ENCODE peak calls at places on chromosome 2, in nine cellular contexts. One of them, this sample, is unnamed.
A peak's percentile ranks its signal among the peaks of the same experiment; 100 is the strongest.

GRCh38 chr2:236517463-236518077 is 52.1 kb upstream of the ACKR3 start:
- DNase-seq in small intestine: no peak
- DNase-seq in esophagus squamous epithelium: no peak
- DNase-seq in tibial nerve: no peak
- DNase-seq in CD8-positive, alpha-beta T cell: no peak
- DNase-seq in A549: no peak
- DNase-seq in CD4-positive, alpha-beta memory T cell: no peak
- DNase-seq in heart left ventricle: no peak
- DNase-seq in dorsolateral prefrontal cortex: no peak
- DNase-seq in this sample: no peak

GRCh38 chr2:62297642-62298010 is 101.7 kb downstream of the B3GNT2 start:
- DNase-seq in small intestine: no peak
- DNase-seq in esophagus squamous epithelium: no peak
- DNase-seq in tibial nerve: no peak
- DNase-seq in CD8-positive, alpha-beta T cell: no peak
- DNase-seq in A549: no peak
- DNase-seq in CD4-positive, alpha-beta memory T cell: no peak
- DNase-seq in heart left ventricle: no peak
- DNase-seq in dorsolateral prefrontal cortex: no peak
- DNase-seq in this sample: no peak

GRCh38 chr2:22078701-22079100 is 954.9 kb downstream of the TDRD15 start:
- DNase-seq in small intestine: no peak
- DNase-seq in esophagus squamous epithelium: no peak
- DNase-seq in tibial nerve: no peak
- DNase-seq in CD8-positive, alpha-beta T cell: no peak
- DNase-seq in A549: no peak
- DNase-seq in CD4-positive, alpha-beta memory T cell: no peak
- DNase-seq in heart left ventricle: no peak
- DNase-seq in dorsolateral prefrontal cortex: no peak
- DNase-seq in this sample: no peak

GRCh38 chr2:37919631-37920032 is 5.5 kb upstream of the RMDN2 start:
- DNase-seq in small intestine: peak; percentile 65
- DNase-seq in esophagus squamous epithelium: no peak
- DNase-seq in tibial nerve: no peak
- DNase-seq in CD8-positive, alpha-beta T cell: no peak
- DNase-seq in A549: no peak
- DNase-seq in CD4-positive, alpha-beta memory T cell: no peak
- DNase-seq in heart left ventricle: no peak
- DNase-seq in dorsolateral prefrontal cortex: no peak
- DNase-seq in this sample: no peak

GRCh38 chr2:231745303-231746038 is 35.6 kb downstream of the PDE6D start:
- DNase-seq in small intestine: no peak
- DNase-seq in esophagus squamous epithelium: no peak
- DNase-seq in tibial nerve: no peak
- DNase-seq in CD8-positive, alpha-beta T cell: no peak
- DNase-seq in A549: no peak
- DNase-seq in CD4-positive, alpha-beta memory T cell: no peak
- DNase-seq in heart left ventricle: no peak
- DNase-seq in dorsolateral prefrontal cortex: no peak
- DNase-seq in this sample: no peak

GRCh38 chr2:176188218-176188968 is at the start of gene HOXD1:
- DNase-seq in small intestine: no peak
- DNase-seq in esophagus squamous epithelium: no peak
- DNase-seq in tibial nerve: no peak
- DNase-seq in CD8-positive, alpha-beta T cell: no peak
- DNase-seq in A549: peak; percentile 57
- DNase-seq in CD4-positive, alpha-beta memory T cell: no peak
- DNase-seq in heart left ventricle: peak; percentile 70
- DNase-seq in dorsolateral prefrontal cortex: peak; percentile 70
- DNase-seq in this sample: peak; percentile 50

GRCh38 chr2:8551622-8552074 is 130.2 kb upstream of the ID2 start:
- DNase-seq in small intestine: no peak
- DNase-seq in esophagus squamous epithelium: no peak
- DNase-seq in tibial nerve: no peak
- DNase-seq in CD8-positive, alpha-beta T cell: no peak
- DNase-seq in A549: no peak
- DNase-seq in CD4-positive, alpha-beta memory T cell: no peak
- DNase-seq in heart left ventricle: no peak
- DNase-seq in dorsolateral prefrontal cortex: no peak
- DNase-seq in this sample: peak; percentile 8

GRCh38 chr2:29923110-29923721 is 1.8 kb upstream of the ALK start:
- DNase-seq in small intestine: peak; percentile 63
- DNase-seq in esophagus squamous epithelium: no peak
- DNase-seq in tibial nerve: peak; percentile 40
- DNase-seq in CD8-positive, alpha-beta T cell: no peak
- DNase-seq in A549: peak; percentile 75
- DNase-seq in CD4-positive, alpha-beta memory T cell: peak; percentile 22
- DNase-seq in heart left ventricle: no peak
- DNase-seq in dorsolateral prefrontal cortex: peak; percentile 82
- DNase-seq in this sample: peak; percentile 56

GRCh38 chr2:62660582-62661262 is 44.8 kb upstream of the EHBP1 start:
- DNase-seq in small intestine: no peak
- DNase-seq in esophagus squamous epithelium: no peak
- DNase-seq in tibial nerve: no peak
- DNase-seq in CD8-positive, alpha-beta T cell: no peak
- DNase-seq in A549: no peak
- DNase-seq in CD4-positive, alpha-beta memory T cell: no peak
- DNase-seq in heart left ventricle: no peak
- DNase-seq in dorsolateral prefrontal cortex: no peak
- DNase-seq in this sample: no peak

GRCh38 chr2:108588070-108588668 is 53.9 kb downstream of the LIMS1 start:
- DNase-seq in small intestine: no peak
- DNase-seq in esophagus squamous epithelium: no peak
- DNase-seq in tibial nerve: no peak
- DNase-seq in CD8-positive, alpha-beta T cell: no peak
- DNase-seq in A549: no peak
- DNase-seq in CD4-positive, alpha-beta memory T cell: no peak
- DNase-seq in heart left ventricle: no peak
- DNase-seq in dorsolateral prefrontal cortex: no peak
- DNase-seq in this sample: no peak

GRCh38 chr2:145020694-145021093 is 500.8 kb upstream of the ZEB2 start:
- DNase-seq in small intestine: no peak
- DNase-seq in esophagus squamous epithelium: no peak
- DNase-seq in tibial nerve: no peak
- DNase-seq in CD8-positive, alpha-beta T cell: no peak
- DNase-seq in A549: peak; percentile 75
- DNase-seq in CD4-positive, alpha-beta memory T cell: no peak
- DNase-seq in heart left ventricle: no peak
- DNase-seq in dorsolateral prefrontal cortex: no peak
- DNase-seq in this sample: no peak

GRCh38 chr2:120511546-120512320 is 165.8 kb downstream of the INHBB start:
- DNase-seq in small intestine: peak; percentile 5
- DNase-seq in esophagus squamous epithelium: no peak
- DNase-seq in tibial nerve: no peak
- DNase-seq in CD8-positive, alpha-beta T cell: no peak
- DNase-seq in A549: no peak
- DNase-seq in CD4-positive, alpha-beta memory T cell: no peak
- DNase-seq in heart left ventricle: no peak
- DNase-seq in dorsolateral prefrontal cortex: peak; percentile 50
- DNase-seq in this sample: peak; percentile 58

GRCh38 chr2:81853331-81853730 is 1548.8 kb upstream of the LRRTM1 start:
- DNase-seq in small intestine: no peak
- DNase-seq in esophagus squamous epithelium: no peak
- DNase-seq in tibial nerve: no peak
- DNase-seq in CD8-positive, alpha-beta T cell: no peak
- DNase-seq in A549: no peak
- DNase-seq in CD4-positive, alpha-beta memory T cell: no peak
- DNase-seq in heart left ventricle: no peak
- DNase-seq in dorsolateral prefrontal cortex: no peak
- DNase-seq in this sample: no peak

GRCh38 chr2:12675352-12675795 is 41.4 kb upstream of the TRIB2 start:
- DNase-seq in small intestine: peak; percentile 98
- DNase-seq in esophagus squamous epithelium: no peak
- DNase-seq in tibial nerve: no peak
- DNase-seq in CD8-positive, alpha-beta T cell: no peak
- DNase-seq in A549: no peak
- DNase-seq in CD4-positive, alpha-beta memory T cell: no peak
- DNase-seq in heart left ventricle: no peak
- DNase-seq in dorsolateral prefrontal cortex: no peak
- DNase-seq in this sample: no peak

GRCh38 chr2:160583823-160584537 is 90.4 kb upstream of the RBMS1 start:
- DNase-seq in small intestine: no peak
- DNase-seq in esophagus squamous epithelium: no peak
- DNase-seq in tibial nerve: no peak
- DNase-seq in CD8-positive, alpha-beta T cell: no peak
- DNase-seq in A549: no peak
- DNase-seq in CD4-positive, alpha-beta memory T cell: no peak
- DNase-seq in heart left ventricle: no peak
- DNase-seq in dorsolateral prefrontal cortex: no peak
- DNase-seq in this sample: no peak

GRCh38 chr2:232831496-232831895 is 38.6 kb upstream of the SNORC start:
- DNase-seq in small intestine: no peak
- DNase-seq in esophagus squamous epithelium: no peak
- DNase-seq in tibial nerve: no peak
- DNase-seq in CD8-positive, alpha-beta T cell: no peak
- DNase-seq in A549: no peak
- DNase-seq in CD4-positive, alpha-beta memory T cell: no peak
- DNase-seq in heart left ventricle: no peak
- DNase-seq in dorsolateral prefrontal cortex: no peak
- DNase-seq in this sample: no peak

GRCh38 chr2:3785220-3785889 is 82.0 kb downstream of the DCDC2C start:
- DNase-seq in small intestine: no peak
- DNase-seq in esophagus squamous epithelium: no peak
- DNase-seq in tibial nerve: no peak
- DNase-seq in CD8-positive, alpha-beta T cell: no peak
- DNase-seq in A549: peak; percentile 15
- DNase-seq in CD4-positive, alpha-beta memory T cell: no peak
- DNase-seq in heart left ventricle: no peak
- DNase-seq in dorsolateral prefrontal cortex: no peak
- DNase-seq in this sample: no peak

GRCh38 chr2:74089816-74090745 is 57.6 kb downstream of the BOLA3 start:
- DNase-seq in small intestine: no peak
- DNase-seq in esophagus squamous epithelium: no peak
- DNase-seq in tibial nerve: no peak
- DNase-seq in CD8-positive, alpha-beta T cell: no peak
- DNase-seq in A549: no peak
- DNase-seq in CD4-positive, alpha-beta memory T cell: no peak
- DNase-seq in heart left ventricle: no peak
- DNase-seq in dorsolateral prefrontal cortex: no peak
- DNase-seq in this sample: no peak

GRCh38 chr2:190062053-190062452 is 476 bp downstream of the MSTN start:
- DNase-seq in small intestine: no peak
- DNase-seq in esophagus squamous epithelium: no peak
- DNase-seq in tibial nerve: no peak
- DNase-seq in CD8-positive, alpha-beta T cell: no peak
- DNase-seq in A549: no peak
- DNase-seq in CD4-positive, alpha-beta memory T cell: no peak
- DNase-seq in heart left ventricle: no peak
- DNase-seq in dorsolateral prefrontal cortex: no peak
- DNase-seq in this sample: no peak

DNA sequence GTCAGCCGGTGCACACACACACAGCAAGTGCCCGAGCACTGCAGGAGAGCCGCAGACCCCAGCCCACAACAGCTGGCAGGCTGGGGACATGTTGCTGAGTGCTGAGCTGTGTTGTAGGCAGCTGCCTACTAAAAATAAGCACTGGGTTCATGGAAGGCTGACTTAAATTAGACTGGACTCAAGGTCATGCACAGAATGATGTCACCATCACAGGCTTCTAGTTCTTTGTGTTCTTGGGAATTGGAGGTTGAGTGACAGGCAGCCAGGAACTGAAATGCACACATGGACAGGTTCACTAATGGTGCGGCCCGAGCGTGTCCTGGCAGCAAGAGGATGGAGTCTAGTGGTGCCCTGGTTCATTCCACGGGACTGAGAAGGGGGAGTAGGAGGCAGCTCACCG is 71.3 kb downstream of the VWA3B start:
- DNase-seq in small intestine: peak; percentile 4
- DNase-seq in esophagus squamous epithelium: no peak
- DNase-seq in tibial nerve: no peak
- DNase-seq in CD8-positive, alpha-beta T cell: no peak
- DNase-seq in A549: no peak
- DNase-seq in CD4-positive, alpha-beta memory T cell: no peak
- DNase-seq in heart left ventricle: no peak
- DNase-seq in dorsolateral prefrontal cortex: no peak
- DNase-seq in this sample: no peak
- H3K27ac ChIP-seq in small intestine: no peak overlapping the region
- H3K27ac ChIP-seq in esophagus squamous epithelium: no peak overlapping the region
- H3K27ac ChIP-seq in tibial nerve: no peak overlapping the region
- H3K27ac ChIP-seq in CD8-positive, alpha-beta T cell: no peak overlapping the region
- H3K27ac ChIP-seq in A549: no peak overlapping the region
- H3K27ac ChIP-seq in CD4-positive, alpha-beta memory T cell: no peak overlapping the region
- H3K27ac ChIP-seq in heart left ventricle: peak overlapping the region; percentile 92
- H3K27ac ChIP-seq in dorsolateral prefrontal cortex: no peak overlapping the region
- H3K27ac ChIP-seq in this sample: no peak overlapping the region

GRCh38 chr2:28488858-28489575 is 6.8 kb upstream of the PLB1 start:
- DNase-seq in small intestine: no peak
- DNase-seq in esophagus squamous epithelium: no peak
- DNase-seq in tibial nerve: no peak
- DNase-seq in CD8-positive, alpha-beta T cell: no peak
- DNase-seq in A549: no peak
- DNase-seq in CD4-positive, alpha-beta memory T cell: no peak
- DNase-seq in heart left ventricle: no peak
- DNase-seq in dorsolateral prefrontal cortex: no peak
- DNase-seq in this sample: no peak
- H3K27ac ChIP-seq in small intestine: no peak overlapping the region
- H3K27ac ChIP-seq in esophagus squamous epithelium: no peak overlapping the region
- H3K27ac ChIP-seq in tibial nerve: no peak overlapping the region
- H3K27ac ChIP-seq in CD8-positive, alpha-beta T cell: no peak overlapping the region
- H3K27ac ChIP-seq in A549: no peak overlapping the region
- H3K27ac ChIP-seq in CD4-positive, alpha-beta memory T cell: no peak overlapping the region
- H3K27ac ChIP-seq in heart left ventricle: no peak overlapping the region
- H3K27ac ChIP-seq in dorsolateral prefrontal cortex: no peak overlapping the region
- H3K27ac ChIP-seq in this sample: no peak overlapping the region

DNA sequence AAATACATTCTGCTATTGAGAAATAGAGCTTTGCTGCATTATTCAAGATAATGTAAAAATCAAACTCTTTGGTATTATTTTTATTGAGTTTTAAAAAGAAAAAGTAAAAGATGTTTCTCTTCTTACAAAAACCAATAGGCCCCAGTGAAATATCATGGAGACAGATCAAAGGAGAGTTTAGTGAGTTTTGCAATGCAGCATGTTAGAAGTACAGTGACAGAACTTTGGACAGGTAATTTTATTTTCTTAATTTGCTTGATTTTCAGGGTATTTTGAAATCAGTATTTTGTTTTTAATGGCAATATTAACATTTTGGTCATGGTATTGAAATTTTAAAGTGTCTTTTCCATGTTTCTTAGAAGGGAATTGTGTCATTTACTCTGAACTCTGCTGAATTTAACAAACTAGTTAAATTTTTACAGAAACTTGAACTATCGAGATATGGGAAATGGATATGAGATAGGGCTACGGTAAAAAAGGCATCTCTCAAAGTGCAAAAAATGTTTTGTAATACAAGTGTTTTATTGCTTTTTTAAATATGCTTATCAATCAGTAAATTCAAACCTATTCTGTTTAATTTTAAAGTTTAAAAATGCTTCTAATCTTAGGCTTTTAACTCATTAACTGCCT is 13.8 kb downstream of the DNAJC10 start:
- DNase-seq in small intestine: no peak
- DNase-seq in esophagus squamous epithelium: no peak
- DNase-seq in tibial nerve: no peak
- DNase-seq in CD8-positive, alpha-beta T cell: no peak
- DNase-seq in A549: no peak
- DNase-seq in CD4-positive, alpha-beta memory T cell: no peak
- DNase-seq in heart left ventricle: no peak
- DNase-seq in dorsolateral prefrontal cortex: no peak
- DNase-seq in this sample: no peak
- H3K27ac ChIP-seq in small intestine: no peak overlapping the region
- H3K27ac ChIP-seq in esophagus squamous epithelium: no peak overlapping the region
- H3K27ac ChIP-seq in tibial nerve: no peak overlapping the region
- H3K27ac ChIP-seq in CD8-positive, alpha-beta T cell: no peak overlapping the region
- H3K27ac ChIP-seq in A549: no peak overlapping the region
- H3K27ac ChIP-seq in CD4-positive, alpha-beta memory T cell: no peak overlapping the region
- H3K27ac ChIP-seq in heart left ventricle: no peak overlapping the region
- H3K27ac ChIP-seq in dorsolateral prefrontal cortex: no peak overlapping the region
- H3K27ac ChIP-seq in this sample: no peak overlapping the region

GRCh38 chr2:75381032-75381431 is 179.7 kb downstream of the EVA1A start:
- DNase-seq in small intestine: no peak
- DNase-seq in esophagus squamous epithelium: no peak
- DNase-seq in tibial nerve: no peak
- DNase-seq in CD8-positive, alpha-beta T cell: no peak
- DNase-seq in A549: no peak
- DNase-seq in CD4-positive, alpha-beta memory T cell: no peak
- DNase-seq in heart left ventricle: no peak
- DNase-seq in dorsolateral prefrontal cortex: no peak
- DNase-seq in this sample: no peak
- H3K27ac ChIP-seq in small intestine: no peak overlapping the region
- H3K27ac ChIP-seq in esophagus squamous epithelium: no peak overlapping the region
- H3K27ac ChIP-seq in tibial nerve: no peak overlapping the region
- H3K27ac ChIP-seq in CD8-positive, alpha-beta T cell: no peak overlapping the region
- H3K27ac ChIP-seq in A549: no peak overlapping the region
- H3K27ac ChIP-seq in CD4-positive, alpha-beta memory T cell: no peak overlapping the region
- H3K27ac ChIP-seq in heart left ventricle: no peak overlapping the region
- H3K27ac ChIP-seq in dorsolateral prefrontal cortex: no peak overlapping the region
- H3K27ac ChIP-seq in this sample: no peak overlapping the region

This sample was measured in aorta.